ENCODE peak calls at places on chromosomes 11 and 22, in five cellular contexts. H is H9, I is mesendoderm, U is neuronal stem cell, N is mesenchymal stem cell. T is an unnamed sample.

GRCh38 chr11:36222755-36223635 is 66.2 kb downstream of the COMMD9 start:
- DNase-seq in N (peak; percentile 83), H (no peak), I (no peak), U (no peak), T (peak; percentile 38)

GRCh38 chr11:111362887-111363411 is 16.1 kb downstream of the POU2AF1 start:
- DNase-seq in I (no peak), H (no peak), N (no peak), U (no peak), T (no peak)

GRCh38 chr11:1116104-1116503 is 41.4 kb downstream of the MUC2 start:
- DNase-seq in U (no peak), H (no peak), I (no peak), N (no peak), T (no peak)

GRCh38 chr11:73578786-73579185 is 19.1 kb downstream of the FAM168A start:
- DNase-seq in I (no peak), N (no peak), H (no peak), U (no peak), T (no peak)

GRCh38 chr11:87477321-87477720 is 439.6 kb downstream of the TMEM135 start:
- DNase-seq in U (no peak), I (no peak), N (no peak), H (no peak), T (no peak)

GRCh38 chr11:74069146-74070046 is 60.5 kb upstream of the UCP3 start:
- DNase-seq in I (no peak), U (no peak), N (no peak), H (no peak), T (peak; percentile 41)

GRCh38 chr11:8092587-8093424 is 11.8 kb downstream of the TUB start:
- DNase-seq in I (peak; percentile 82), U (no peak), H (peak; percentile 71), N (peak; percentile 72), T (peak; percentile 66)

GRCh38 chr11:124748481-124749338 is 3.3 kb downstream of the VSIG2 start:
- DNase-seq in U (no peak), N (no peak), H (no peak), I (no peak), T (peak; percentile 56)

GRCh38 chr22:35183917-35184316 is 73.4 kb upstream of the HMGXB4 start:
- DNase-seq in I (no peak), H (no peak), N (no peak), U (no peak), T (no peak)

GRCh38 chr11:114559425-114560310 is at the start of gene NXPE1:
- DNase-seq in N (no peak), U (no peak), I (peak; percentile 53), H (no peak), T (no peak)

GRCh38 chr22:27726726-27727449 is 74.7 kb downstream of the MN1 start:
- DNase-seq in U (no peak), I (peak; percentile 71), N (peak; percentile 85), H (no peak), T (peak; percentile 34)

GRCh38 chr22:36397081-36397766 is 9.5 kb upstream of the MYH9 start:
- DNase-seq in I (peak; percentile 84), H (no peak), U (no peak), N (peak; percentile 86), T (peak; percentile 72)

GRCh38 chr22:24043957-24044356 is 32.9 kb downstream of the CABIN1 start:
- DNase-seq in I (no peak), H (no peak), N (no peak), U (no peak), T (no peak)

GRCh38 chr11:93577291-93577690 is 34.1 kb upstream of the SMCO4 start:
- DNase-seq in H (no peak), U (no peak), I (no peak), N (no peak), T (peak; percentile 36)

GRCh38 chr22:45768490-45768889 is 96.9 kb downstream of the ATXN10 start:
- DNase-seq in H (no peak), N (no peak), U (no peak), I (no peak), T (no peak)

GRCh38 chr11:40716344-40717178 is 742.9 kb downstream of the LRRC4C start:
- DNase-seq in U (no peak), I (no peak), H (peak; percentile 28), N (no peak), T (no peak)

GRCh38 chr11:73159297-73159696 is 17.2 kb upstream of the FCHSD2 start:
- DNase-seq in H (no peak), N (no peak), U (no peak), I (no peak), T (no peak)

GRCh38 chr11:19242184-19242932 is 1.6 kb upstream of the E2F8 start:
- DNase-seq in N (peak; percentile 21), U (no peak), H (peak; percentile 49), I (peak; percentile 23), T (no peak)

GRCh38 chr11:95531116-95531515 is 258.5 kb downstream of the FAM76B start:
- DNase-seq in I (peak; percentile 19), U (no peak), N (peak; percentile 22), H (no peak), T (no peak)

GRCh38 chr11:128226106-128226716 is 361.1 kb downstream of the ETS1 start:
- DNase-seq in N (no peak), H (no peak), U (no peak), I (peak; percentile 71), T (no peak)

GRCh38 chr22:37244922-37245722 is 1.1 kb upstream of the RAC2 start:
- DNase-seq in H (no peak), N (no peak), I (no peak), U (no peak), T (no peak)

GRCh38 chr22:19807914-19808872 is 46.5 kb downstream of the GNB1L start:
- DNase-seq in U (no peak), N (no peak), I (no peak), H (no peak), T (no peak)

GRCh38 chr11:112157274-112157766 is 6.6 kb downstream of the IL18 start:
- DNase-seq in I (peak; percentile 26), N (peak; percentile 99), H (no peak), U (no peak), T (peak; percentile 100)

GRCh38 chr11:119222308-119222707 is 16.2 kb downstream of the CBL start:
- DNase-seq in I (no peak), U (no peak), N (peak; percentile 67), H (no peak), T (peak; percentile 81)

GRCh38 chr11:95498731-95499396 is 267.9 kb upstream of the SESN3 start:
- DNase-seq in I (peak; percentile 98), H (peak; percentile 79), U (peak; percentile 49), N (no peak), T (no peak)

GRCh38 chr22:19786264-19786585 is 25.6 kb downstream of the TBX1 start:
- DNase-seq in N (no peak), H (no peak), U (no peak), I (no peak), T (no peak)

GRCh38 chr11:10076458-10077141 is 217.4 kb downstream of the SBF2 start:
- DNase-seq in I (peak; percentile 81), U (no peak), N (no peak), H (peak; percentile 77), T (peak; percentile 63)

GRCh38 chr22:24157783-24158170 is 23.5 kb upstream of the SUSD2 start:
- DNase-seq in I (no peak), U (no peak), H (no peak), N (no peak), T (no peak)

GRCh38 chr11:12502041-12502440 is 124.7 kb downstream of the PARVA start:
- DNase-seq in U (no peak), N (peak; percentile 52), I (no peak), H (no peak), T (peak; percentile 50)

GRCh38 chr11:16820324-16821092 is 82.1 kb downstream of the C11orf58 start:
- DNase-seq in I (peak; percentile 97), H (peak; percentile 86), U (peak; percentile 71), N (peak; percentile 63), T (peak; percentile 61)

GRCh38 chr11:121482231-121483129 is 29.7 kb upstream of the SORL1-AS1 start:
- DNase-seq in I (peak; percentile 75), H (no peak), N (no peak), U (no peak), T (no peak)

GRCh38 chr11:85855341-85855656 is at the start of gene CCDC83:
- DNase-seq in I (peak; percentile 81), U (no peak), H (no peak), N (no peak), T (no peak)
- H2BK15ac ChIP-seq in I (no peak within 1 kb of the TSS), U (no peak within 1 kb of the TSS), H (no peak within 1 kb of the TSS), N (peak within 1 kb of the TSS; percentile 93), T (peak within 1 kb of the TSS; percentile 98)

GRCh38 chr22:41429946-41430332 is 16.7 kb downstream of the TOB2 start:
- DNase-seq in N (no peak), H (no peak), U (no peak), I (no peak), T (no peak)

GRCh38 chr22:41437198-41437597 is 9.4 kb downstream of the TOB2 start:
- DNase-seq in N (no peak), I (no peak), U (no peak), H (no peak), T (no peak)

GRCh38 chr22:41431656-41432055 is 14.9 kb downstream of the TOB2 start:
- DNase-seq in I (no peak), H (no peak), U (no peak), N (no peak), T (no peak)

GRCh38 chr22:41436322-41437113 is 10.1 kb downstream of the TOB2 start:
- DNase-seq in H (no peak), U (no peak), N (no peak), I (no peak), T (no peak)

GRCh38 chr22:41435560-41435959 is 11.0 kb downstream of the TOB2 start:
- DNase-seq in H (no peak), I (peak; percentile 41), N (no peak), U (no peak), T (no peak)
- H2BK15ac ChIP-seq in H (no peak overlapping the region), I (no peak overlapping the region), N (no peak overlapping the region), U (no peak overlapping the region), T (no peak overlapping the region)

DNA sequence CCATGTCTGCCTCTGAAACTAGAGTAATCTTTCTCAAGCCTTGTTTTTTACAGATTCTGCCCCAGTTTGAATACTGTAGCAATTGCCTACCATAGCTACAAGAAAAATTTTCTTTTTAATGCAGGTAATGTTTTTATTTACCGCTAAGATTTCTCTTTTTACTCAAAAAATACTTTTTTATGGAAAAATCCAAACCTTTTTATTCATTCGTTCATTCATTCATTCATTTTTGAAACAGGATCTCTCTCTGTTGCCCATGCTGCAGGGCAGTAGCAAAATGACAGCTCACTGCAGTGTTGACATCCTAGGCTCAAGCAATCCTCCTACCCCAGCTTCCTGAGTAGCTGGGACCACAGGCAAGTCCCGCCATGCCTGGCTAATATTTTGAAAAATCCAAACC is 2.7 kb upstream of the CPT1A start:
- DNase-seq in I (no peak), U (no peak), N (no peak), H (no peak), T (no peak)
- H2BK15ac ChIP-seq in I (no peak overlapping the region), U (no peak overlapping the region), N (no peak overlapping the region), H (no peak overlapping the region), T (no peak overlapping the region)

GRCh38 chr22:39151329-39151975 is 1.0 kb downstream of the CBX7 start:
- DNase-seq in N (no peak), H (peak; percentile 28), I (no peak), U (no peak), T (no peak)

GRCh38 chr22:39149915-39150847 is 2.3 kb downstream of the CBX7 start:
- DNase-seq in N (no peak), H (peak; percentile 59), U (no peak), I (peak; percentile 38), T (no peak)

GRCh38 chr22:39152511-39153219 is at the start of gene CBX7:
- DNase-seq in I (peak; percentile 83), H (peak; percentile 86), U (peak; percentile 89), N (peak; percentile 89), T (peak; percentile 76)

GRCh38 chr22:39152024-39152510 is 413 bp downstream of the CBX7 start:
- DNase-seq in H (no peak), N (no peak), U (no peak), I (no peak), T (no peak)

GRCh38 chr22:39150848-39151215 is 1.6 kb downstream of the CBX7 start:
- DNase-seq in U (no peak), I (no peak), N (no peak), H (no peak), T (no peak)
- H2BK15ac ChIP-seq in U (no peak overlapping the region), I (no peak overlapping the region), N (no peak overlapping the region), H (no peak overlapping the region), T (no peak overlapping the region)